ENCODE peak calls at places on chromosomes 2 and 18, in eight cellular contexts. E is MM.1S; F is activated naive CD8-positive, alpha-beta T cell treated with anti-CD3 and anti-CD28 coated beads, Interleukin-2, amount 10 ng/mL, durations not matched to agents 7 days and 5 days; R is iPS-NIHi11; K is AG09309; Z is upper lobe of right lung; C is stimulated activated CD4-positive, alpha-beta T cell treated with anti-CD3 and anti-CD28 coated beads, Interleukin-15, amount 100 ng/mL, for 24 hours; N is HS-5. B is an unnamed sample.

GRCh38 chr2:222904557-222905258 is 43.9 kb downstream of the ACSL3 start:
- DNase-seq in K (peak), E (no peak), C (no peak), F (no peak), Z (no peak), R (no peak), N (no peak), B (no peak)

GRCh38 chr2:222738759-222739292 is 67.4 kb downstream of the MOGAT1 start:
- DNase-seq in Z (no peak), R (no peak), F (no peak), N (no peak), C (peak), K (no peak), E (no peak), B (peak)

GRCh38 chr2:110747522-110748488 is 15.4 kb downstream of the ACOXL start:
- DNase-seq in C (peak), R (no peak), F (no peak), K (no peak), E (peak), N (no peak), Z (no peak), B (no peak)

GRCh38 chr2:119389615-119390306 is 23.0 kb downstream of the DBI start:
- DNase-seq in K (peak), F (no peak), Z (no peak), N (no peak), E (no peak), C (no peak), R (no peak), B (no peak)

GRCh38 chr2:156320491-156320896 is 12.0 kb downstream of the NR4A2 start:
- DNase-seq in K (no peak), E (no peak), C (peak), R (no peak), F (no peak), N (no peak), Z (no peak), B (no peak)

GRCh38 chr2:28956415-28956826 is 24.7 kb upstream of the TOGARAM2 start:
- DNase-seq in Z (no peak), N (no peak), K (no peak), E (no peak), C (peak), F (peak), R (peak), B (no peak)

GRCh38 chr2:98911376-98912154 is 24.5 kb downstream of the CRACDL start:
- DNase-seq in N (no peak), Z (peak), E (no peak), K (no peak), F (no peak), C (no peak), R (no peak), B (no peak)

GRCh38 chr18:9215221-9215933 is 78.8 kb downstream of the ANKRD12 start:
- DNase-seq in E (no peak), K (no peak), F (no peak), C (no peak), N (no peak), R (no peak), Z (no peak), B (no peak)

GRCh38 chr2:63029058-63029457 is 21.6 kb upstream of the OTX1 start:
- DNase-seq in R (no peak), Z (no peak), E (no peak), C (no peak), N (peak), K (no peak), F (no peak), B (no peak)

GRCh38 chr2:126823951-126824350 is 74.7 kb upstream of the TEX51 start:
- DNase-seq in K (no peak), Z (no peak), C (no peak), R (no peak), F (no peak), N (no peak), E (no peak), B (no peak)

GRCh38 chr18:35390956-35391695 is 14.0 kb upstream of the ZNF396 start:
- DNase-seq in R (no peak), C (no peak), F (no peak), N (no peak), K (no peak), Z (no peak), E (no peak), B (peak)

GRCh38 chr18:75799449-75800330 is 372.2 kb upstream of the SMIM21 start:
- DNase-seq in K (no peak), Z (no peak), C (no peak), N (no peak), F (no peak), E (no peak), R (no peak), B (no peak)

GRCh38 chr2:42547014-42547413 is 21.4 kb upstream of the MTA3 start:
- DNase-seq in N (no peak), C (no peak), E (no peak), R (no peak), Z (no peak), K (no peak), F (no peak), B (no peak)

GRCh38 chr18:59085797-59086196 is 53.9 kb upstream of the SEC11C start:
- DNase-seq in E (no peak), K (peak), N (peak), Z (no peak), R (no peak), C (no peak), F (no peak), B (no peak)

GRCh38 chr18:8942021-8942908 is 160.2 kb upstream of the NDUFV2 start:
- DNase-seq in R (no peak), K (no peak), E (no peak), N (no peak), F (no peak), C (no peak), Z (no peak), B (no peak)

GRCh38 chr18:40249390-40250080 is 1705.5 kb upstream of the PIK3C3 start:
- DNase-seq in F (no peak), E (no peak), Z (no peak), C (no peak), K (no peak), R (no peak), N (no peak), B (no peak)

GRCh38 chr2:85988210-85988913 is 99.6 kb upstream of the ST3GAL5 start:
- DNase-seq in F (no peak), C (no peak), R (no peak), N (no peak), K (no peak), Z (no peak), E (no peak), B (no peak)

GRCh38 chr2:58925676-58926081 is 684.6 kb upstream of the FANCL start:
- DNase-seq in N (no peak), Z (no peak), K (peak), F (no peak), C (no peak), R (no peak), E (no peak), B (no peak)

GRCh38 chr2:28713582-28714292 is 37.9 kb upstream of the PPP1CB start:
- DNase-seq in C (no peak), N (no peak), Z (no peak), R (no peak), F (no peak), E (no peak), K (no peak), B (peak)

B was measured in CD14-positive monocyte.